ENCODE peak calls at places on chromosomes 2 and 18, in eight cellular contexts. I is adrenal gland; F is CD4-positive, alpha-beta T cell; X is uterus; R is IMR-90; E is A673; H is lung; S is RWPE1. T is an unnamed sample.

GRCh38 chr2:221444106-221444505 is 128.0 kb downstream of the EPHA4 start:
- DNase-seq in I (peak), X (no peak), S (peak), H (no peak), E (peak), F (no peak), R (peak), T (no peak)

GRCh38 chr18:43393174-43393573 is 115.9 kb upstream of the SYT4 start:
- DNase-seq in R (no peak), F (no peak), I (no peak), X (no peak), H (no peak), S (no peak), E (no peak), T (no peak)

GRCh38 chr2:45168731-45169338 is 159.6 kb upstream of the SIX2 start:
- DNase-seq in I (no peak), F (no peak), S (peak), R (no peak), E (no peak), H (no peak), X (no peak), T (no peak)

GRCh38 chr2:222774941-222775340 is 85.9 kb upstream of the ACSL3 start:
- DNase-seq in R (no peak), E (peak), X (no peak), S (no peak), I (no peak), H (no peak), F (no peak), T (no peak)

GRCh38 chr2:35960596-35960995 is 395.0 kb upstream of the CRIM1 start:
- DNase-seq in X (no peak), I (no peak), E (peak), F (no peak), R (no peak), S (no peak), H (no peak), T (no peak)

GRCh38 chr2:145864501-145864900 is 1344.6 kb upstream of the ZEB2 start:
- DNase-seq in X (no peak), R (no peak), H (no peak), E (no peak), S (no peak), I (no peak), F (no peak), T (no peak)

GRCh38 chr2:68799615-68800400 is 65.2 kb downstream of the ARHGAP25 start:
- DNase-seq in I (no peak), H (no peak), X (no peak), S (peak), F (no peak), R (no peak), E (no peak), T (no peak)

GRCh38 chr18:12411456-12411855 is 3.7 kb downstream of the PRELID3A start:
- DNase-seq in F (no peak), R (no peak), S (no peak), E (no peak), I (no peak), H (no peak), X (no peak), T (no peak)

GRCh38 chr2:133561045-133561852 is 7.0 kb downstream of the NCKAP5 start:
- DNase-seq in F (no peak), H (no peak), S (peak), E (peak), R (peak), I (no peak), X (no peak), T (no peak)

GRCh38 chr2:184620367-184620766 is 22.0 kb downstream of the ZNF804A start:
- DNase-seq in H (no peak), R (peak), S (no peak), X (no peak), E (peak), I (no peak), F (no peak), T (no peak)

DNA sequence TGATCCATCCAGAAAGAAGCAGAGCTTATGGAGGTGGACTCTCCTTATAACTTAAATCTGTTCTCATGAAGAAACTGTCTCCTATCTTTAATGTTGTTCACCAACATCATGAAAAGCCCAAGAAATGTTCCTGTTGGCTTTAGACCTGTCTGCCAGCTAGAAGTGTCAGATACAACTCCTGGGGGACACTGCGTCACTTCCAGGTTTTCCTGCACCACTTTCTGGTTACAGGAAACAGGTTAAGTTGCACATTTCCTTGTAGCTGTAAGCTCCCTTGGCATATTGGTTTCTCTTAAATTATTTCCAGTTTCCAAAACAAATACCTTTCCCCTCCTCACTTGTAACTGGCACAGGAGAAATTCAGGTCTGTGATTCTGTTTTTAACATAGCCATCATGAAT is 2.9 kb downstream of the CEP68 start:
- DNase-seq in R (no peak), F (no peak), I (no peak), E (no peak), H (no peak), X (no peak), S (no peak), T (no peak)
- H3K27ac ChIP-seq in R (no peak), F (no peak), I (no peak), E (peak), H (no peak), X (peak), S (no peak), T (no peak)

GRCh38 chr18:54003195-54003594 is 221.3 kb downstream of the MBD2 start:
- DNase-seq in X (no peak), E (no peak), H (no peak), F (no peak), S (no peak), I (no peak), R (no peak), T (no peak)

GRCh38 chr18:54004828-54005227 is 219.6 kb downstream of the MBD2 start:
- DNase-seq in I (no peak), X (no peak), S (no peak), F (no peak), E (peak), H (no peak), R (no peak), T (no peak)
- TF ChIP-seq CTCF in I (no peak), X (no peak), S (no peak), F (no peak), E (peak), H (no peak), R (no peak), T (no peak)

DNA sequence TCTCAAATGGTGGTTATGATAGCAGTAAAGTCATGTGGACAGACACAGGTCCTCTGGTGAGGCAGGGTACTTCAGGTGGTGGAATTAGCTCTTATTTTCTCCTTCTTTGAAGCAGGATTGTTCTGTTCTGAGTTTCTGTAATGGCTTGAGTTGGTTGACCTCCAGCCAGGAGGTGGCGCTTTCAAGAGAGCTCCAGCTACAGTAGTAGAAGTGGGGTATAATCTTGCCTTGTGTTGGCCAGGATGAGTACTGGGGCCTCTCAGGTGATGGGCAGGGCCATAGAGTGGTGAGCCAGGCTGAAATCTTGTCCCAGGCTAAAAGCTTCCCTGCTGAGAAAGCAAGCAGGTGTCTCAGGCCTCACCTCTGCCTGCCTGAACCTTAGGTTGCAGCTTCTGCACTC is 52.5 kb upstream of the CSRNP3 start:
- DNase-seq in F (no peak), S (no peak), H (no peak), R (no peak), X (no peak), E (no peak), I (no peak), T (no peak)
- H3K27ac ChIP-seq in F (no peak), S (no peak), H (no peak), R (no peak), X (no peak), E (no peak), I (no peak), T (no peak)

GRCh38 chr2:54859416-54859815 is 136.0 kb downstream of the EML6 start:
- DNase-seq in E (peak), I (no peak), H (no peak), X (no peak), R (no peak), F (no peak), S (no peak), T (no peak)
- TF ChIP-seq CTCF in E (peak), I (no peak), H (no peak), X (no peak), R (no peak), F (no peak), S (no peak), T (no peak)